ENCODE peak calls at places on chromosome 3, in five cellular contexts. L is K562, C is endothelial cell, B is pancreas, F is kidney. M is an unnamed sample.
A peak's percentile ranks its signal among the peaks of the same experiment; 100 is the strongest.

GRCh38 chr3:166274342-166274741 is 437.1 kb upstream of the BCHE start:
- DNase-seq in F (no peak), C (no peak), L (no peak), B (no peak), M (no peak)

GRCh38 chr3:18389108-18389733 is 35.9 kb downstream of the SATB1 start:
- DNase-seq in B (no peak), L (peak; percentile 16), F (no peak), C (peak; percentile 26), M (no peak)

GRCh38 chr3:62757045-62757444 is 118.2 kb downstream of the CADPS start:
- DNase-seq in L (no peak), B (no peak), C (no peak), F (no peak), M (no peak)

GRCh38 chr3:5543047-5543446 is 355.5 kb downstream of the EDEM1 start:
- DNase-seq in C (no peak), L (no peak), F (no peak), B (no peak), M (no peak)

GRCh38 chr3:97821413-97821809 is 400 bp upstream of the CRYBG3 start:
- DNase-seq in C (peak; percentile 43), F (peak; percentile 86), L (peak; percentile 7), B (peak; percentile 35), M (peak; percentile 82)

GRCh38 chr3:114405202-114405601 is 111.4 kb downstream of the TIGIT start:
- DNase-seq in B (no peak), C (no peak), L (no peak), F (no peak), M (no peak)

GRCh38 chr3:13884851-13885703 is 5.2 kb upstream of the WNT7A start:
- DNase-seq in C (peak; percentile 62), F (no peak), B (peak; percentile 52), L (peak; percentile 78), M (no peak)

GRCh38 chr3:4685673-4686345 is 192.7 kb downstream of the ITPR1 start:
- DNase-seq in C (no peak), B (no peak), L (no peak), F (no peak), M (no peak)

GRCh38 chr3:11498646-11499045 is 145.1 kb downstream of the VGLL4 start:
- DNase-seq in B (peak; percentile 74), C (no peak), F (peak; percentile 79), L (no peak), M (no peak)

GRCh38 chr3:156149781-156150375 is 29.5 kb downstream of the KCNAB1 start:
- DNase-seq in L (no peak), B (no peak), C (no peak), F (no peak), M (no peak)

GRCh38 chr3:156388469-156389150 is 166.3 kb downstream of the SSR3 start:
- DNase-seq in B (no peak), L (no peak), F (no peak), C (no peak), M (no peak)

DNA sequence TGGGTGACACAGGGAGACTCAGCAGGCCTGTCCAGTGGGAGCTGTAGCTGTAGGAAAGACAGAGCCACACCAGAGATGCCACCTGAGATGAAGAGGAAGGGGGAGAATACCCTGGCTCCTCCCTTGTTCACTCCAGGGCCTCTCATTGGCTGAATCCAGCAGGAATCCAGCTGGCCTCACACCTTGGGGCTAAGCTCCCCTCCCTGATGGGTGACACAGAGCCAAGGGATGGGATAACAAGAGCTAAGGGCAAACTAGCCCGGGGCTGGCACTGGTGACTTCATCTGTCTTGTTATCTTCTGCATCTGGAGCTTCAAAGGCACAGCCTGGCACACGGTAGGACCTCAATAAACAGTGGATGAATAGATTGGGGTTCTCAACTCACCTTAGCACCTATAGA is 13.7 kb upstream of the GATA2 start:
- DNase-seq in L (no peak), C (no peak), F (no peak), B (no peak), M (no peak)
- TF ChIP-seq CTCF in L (no peak), C (no peak), F (no peak), B (no peak), M (no peak)

GRCh38 chr3:84510007-84510406 is 448.8 kb upstream of the CADM2 start:
- DNase-seq in C (no peak), F (no peak), L (no peak), B (no peak), M (no peak)
- TF ChIP-seq CTCF in C (no peak), F (no peak), L (no peak), B (no peak), M (no peak)

GRCh38 chr3:29668728-29669127 is 387.9 kb downstream of the RBMS3 start:
- DNase-seq in F (no peak), B (no peak), C (no peak), L (no peak), M (no peak)
- TF ChIP-seq CTCF in F (no peak), B (no peak), C (no peak), L (no peak), M (peak; percentile 7)

DNA sequence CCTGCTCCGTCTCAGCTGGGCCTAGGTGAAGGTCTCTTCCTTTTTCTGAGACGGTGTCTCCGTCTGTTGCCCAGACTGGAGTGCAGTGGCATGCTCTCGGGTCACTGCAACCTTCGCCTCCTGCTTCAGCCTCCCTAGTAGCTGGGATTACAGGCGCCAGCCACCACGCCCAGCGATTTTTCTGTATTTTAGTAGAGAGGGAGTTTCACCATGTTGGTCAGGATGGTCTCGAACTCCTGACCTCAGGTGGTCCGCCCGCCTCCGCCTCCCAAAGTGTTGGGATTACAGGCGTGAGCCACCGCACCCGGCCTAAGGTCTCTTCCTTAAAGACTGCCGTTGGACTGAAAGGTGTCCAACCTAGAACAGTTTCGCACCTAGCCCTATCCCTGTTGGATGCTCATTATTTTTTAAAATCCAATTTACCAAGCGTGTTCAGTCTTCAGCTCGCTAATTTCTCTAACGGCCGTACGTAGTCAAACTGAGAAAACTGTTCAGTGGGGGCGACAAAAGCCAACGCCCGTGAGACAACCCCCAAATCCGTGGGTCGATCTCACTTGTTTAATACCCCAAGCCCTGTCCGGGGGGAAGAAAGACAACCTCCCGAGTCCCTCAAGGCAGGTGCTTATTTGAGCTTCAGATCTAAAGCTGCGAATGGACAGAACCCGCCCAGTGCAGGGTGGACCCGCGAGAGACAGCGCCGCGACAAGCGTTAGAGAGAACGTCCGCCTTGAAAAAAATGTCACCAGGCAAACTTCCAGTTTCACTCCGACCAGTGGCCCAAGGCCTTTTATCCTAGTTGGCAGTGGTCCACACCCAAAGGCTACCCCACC is 986 bp upstream of the OXSR1 start:
- DNase-seq in B (no peak), F (peak; percentile 79), C (no peak), L (no peak), M (no peak)
- TF ChIP-seq CTCF in B (no peak), F (no peak), C (no peak), L (no peak), M (no peak)

DNA sequence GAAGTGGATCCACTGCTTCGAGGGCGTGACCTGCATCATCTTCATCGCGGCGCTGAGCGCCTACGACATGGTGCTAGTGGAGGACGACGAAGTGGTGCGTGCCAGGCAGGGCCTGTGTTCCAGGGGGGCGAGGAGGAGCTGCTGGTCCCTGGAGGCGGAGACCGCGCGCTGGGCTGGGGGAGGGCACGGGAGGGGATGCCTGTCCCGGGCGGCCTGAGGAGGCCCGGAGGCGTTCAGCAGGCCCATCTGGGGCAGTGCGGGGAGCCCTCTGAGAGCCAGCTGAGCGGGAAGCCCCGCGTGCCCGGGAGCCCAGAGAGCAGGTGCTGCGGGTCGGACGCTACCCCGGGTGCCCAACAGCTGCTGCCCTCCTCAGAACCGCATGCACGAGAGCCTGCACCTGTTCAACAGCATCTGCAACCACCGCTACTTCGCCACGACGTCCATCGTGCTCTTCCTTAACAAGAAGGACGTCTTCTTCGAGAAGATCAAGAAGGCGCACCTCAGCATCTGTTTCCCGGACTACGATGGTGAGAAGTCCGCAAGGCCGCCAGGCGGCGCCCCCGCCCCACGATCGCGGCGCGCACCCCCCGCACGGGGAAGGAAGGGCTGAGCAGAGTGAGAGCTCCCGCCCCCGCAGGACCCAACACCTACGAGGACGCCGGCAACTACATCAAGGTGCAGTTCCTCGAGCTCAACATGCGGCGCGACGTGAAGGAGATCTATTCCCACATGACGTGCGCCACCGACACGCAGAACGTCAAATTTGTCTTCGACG is 2.9 kb downstream of the GNAT1 start:
- DNase-seq in L (peak; percentile 85), F (no peak), B (peak; percentile 71), C (peak; percentile 68), M (no peak)
- TF ChIP-seq CTCF in L (peak; percentile 89), F (peak; percentile 86), B (peak; percentile 63), C (peak; percentile 75), M (peak; percentile 87)

DNA sequence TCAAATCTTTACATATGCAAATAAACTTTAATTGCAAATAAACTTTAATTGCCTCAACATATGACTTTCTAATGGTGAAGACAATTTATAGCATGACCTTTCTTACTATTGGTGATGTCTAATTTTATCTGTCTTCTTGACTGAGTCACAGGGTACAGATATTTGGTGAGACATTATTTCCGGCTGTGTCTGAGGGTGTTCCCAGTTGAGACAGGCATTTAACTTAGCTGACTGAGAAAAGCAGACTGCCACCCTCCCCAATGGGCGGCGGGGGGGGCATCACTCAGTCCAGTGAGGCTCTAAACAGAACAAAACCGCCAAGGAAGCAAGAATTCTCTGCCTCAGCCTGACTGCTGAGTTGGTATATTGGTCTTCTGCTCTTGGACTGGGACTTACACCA is 160.0 kb downstream of the TBL1XR1 start:
- DNase-seq in C (no peak), F (no peak), L (no peak), B (no peak), M (no peak)
- TF ChIP-seq CTCF in C (no peak), F (no peak), L (no peak), B (no peak), M (no peak)

DNA sequence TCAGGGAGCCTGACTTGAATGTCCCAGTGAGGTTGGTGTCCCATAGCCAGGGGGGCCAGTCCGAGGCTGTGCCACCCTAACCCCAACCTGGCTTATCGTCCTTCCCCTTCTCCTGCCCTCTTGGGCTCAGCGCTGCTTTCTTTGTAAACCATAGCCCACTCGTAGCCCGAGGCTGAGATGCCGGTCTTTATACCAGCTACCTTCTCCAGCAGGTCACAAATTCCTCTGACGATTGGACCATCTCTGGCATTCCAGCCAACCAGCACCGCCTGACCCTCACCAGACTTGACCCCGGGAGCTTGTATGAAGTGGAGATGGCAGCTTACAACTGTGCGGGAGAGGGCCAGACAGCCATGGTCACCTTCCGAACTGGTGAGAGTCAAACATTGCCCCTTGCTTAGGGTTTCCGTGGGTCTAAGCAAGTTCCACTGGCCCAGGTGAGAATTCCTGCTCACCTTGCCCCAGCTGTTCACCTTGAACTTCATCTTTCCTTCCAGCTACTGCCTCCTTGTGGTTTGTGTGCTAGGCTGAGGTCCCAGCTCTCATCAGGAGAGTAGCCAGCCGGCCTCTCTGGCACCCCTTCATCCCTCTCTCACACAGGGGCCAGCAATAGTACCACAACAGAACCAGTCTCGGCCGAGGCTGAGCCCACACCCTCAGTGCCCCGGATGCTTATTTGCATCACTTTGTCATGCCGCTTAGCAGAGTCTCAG is 66.7 kb downstream of the BOC start:
- DNase-seq in C (no peak), L (no peak), F (peak; percentile 44), B (no peak), M (no peak)
- TF ChIP-seq CTCF in C (peak; percentile 18), L (peak; percentile 14), F (no peak), B (no peak), M (peak; percentile 23)

DNA sequence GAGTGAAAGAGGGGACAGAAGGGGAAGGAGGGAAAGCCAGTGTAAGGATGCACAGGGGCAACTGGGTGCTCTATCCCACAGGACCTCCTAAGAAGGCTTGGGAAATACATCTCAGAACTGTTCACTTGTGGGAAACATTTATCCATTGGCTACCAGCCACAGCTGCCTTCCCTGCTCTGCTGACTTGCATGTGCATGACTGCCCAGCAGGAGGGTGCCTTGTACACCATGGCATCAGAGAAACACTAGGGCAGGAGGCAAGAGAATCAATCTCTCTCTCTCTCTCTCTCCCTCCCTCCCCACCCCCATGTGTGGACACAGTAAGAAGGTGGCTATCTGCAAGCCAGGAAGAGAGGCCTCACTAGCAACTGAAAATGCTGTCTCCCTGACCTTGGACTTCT is 62.9 kb upstream of the ZBTB38 start:
- DNase-seq in C (no peak), L (no peak), B (no peak), F (no peak), M (no peak)
- TF ChIP-seq CTCF in C (no peak), L (no peak), B (no peak), F (no peak), M (peak; percentile 64)

GRCh38 chr3:48504051-48504946 is at the start of gene SHISA5:
- DNase-seq in F (peak; percentile 95), L (peak; percentile 55), C (peak; percentile 73), B (peak; percentile 75), M (peak; percentile 83)
- TF ChIP-seq CTCF in F (no peak), L (no peak), C (no peak), B (no peak), M (no peak)

M was measured in chondrocyte.